ENCODE peak calls at places on chromosomes 11 and 22, in five cellular contexts. D is stomach, Y is GM12865, T is AG10803, C is cardiac fibroblast. J is an unnamed sample.

GRCh38 chr11:75553889-75554257 is 8.2 kb upstream of the SERPINH1 start:
- DNase-seq in Y (no peak), D (no peak), C (no peak), T (no peak), J (no peak)

GRCh38 chr11:67288198-67288451 is 978 bp upstream of the ANKRD13D start:
- DNase-seq in T (no peak), D (no peak), C (no peak), Y (no peak), J (no peak)

GRCh38 chr11:122322369-122322768 is 206.4 kb upstream of the BLID start:
- DNase-seq in T (peak), Y (no peak), D (no peak), C (peak), J (no peak)

GRCh38 chr11:79402912-79403311 is 37.9 kb downstream of the TENM4 start:
- DNase-seq in Y (no peak), D (no peak), T (no peak), C (no peak), J (no peak)

GRCh38 chr11:1448166-1448825 is 38.3 kb downstream of the MOB2 start:
- DNase-seq in Y (no peak), T (no peak), D (no peak), C (no peak), J (no peak)

GRCh38 chr11:122661182-122661945 is 5.8 kb downstream of the UBASH3B start:
- DNase-seq in T (peak), D (no peak), C (no peak), Y (no peak), J (no peak)

GRCh38 chr22:39738746-39739145 is 154.8 kb downstream of the ENTHD1 start:
- DNase-seq in Y (no peak), C (peak), T (peak), D (no peak), J (no peak)

GRCh38 chr11:85619497-85619896 is 7.6 kb downstream of the DLG2 start:
- DNase-seq in Y (no peak), T (peak), D (no peak), C (no peak), J (no peak)

GRCh38 chr11:59265735-59266134 is 53.0 kb upstream of the MPEG1 start:
- DNase-seq in Y (no peak), T (no peak), C (no peak), D (no peak), J (no peak)

GRCh38 chr11:91850533-91851305 is 373.9 kb upstream of the FAT3 start:
- DNase-seq in Y (no peak), T (no peak), C (no peak), D (no peak), J (no peak)

GRCh38 chr11:92954003-92954402 is 15.4 kb upstream of the MTNR1B start:
- DNase-seq in D (no peak), T (no peak), C (no peak), Y (no peak), J (no peak)

GRCh38 chr11:26992031-26992541 is 1.8 kb upstream of the FIBIN start:
- DNase-seq in D (no peak), C (peak), T (peak), Y (no peak), J (no peak)

GRCh38 chr11:128802358-128802981 is 64.6 kb downstream of the KCNJ1 start:
- DNase-seq in D (peak), T (no peak), Y (no peak), C (peak), J (no peak)

GRCh38 chr11:1835671-1836010 is 851 bp downstream of the SYT8 start:
- DNase-seq in T (no peak), Y (no peak), D (no peak), C (no peak), J (no peak)

GRCh38 chr11:121235057-121235456 is 57.5 kb upstream of the SC5D start:
- DNase-seq in C (no peak), Y (no peak), T (no peak), D (no peak), J (no peak)

GRCh38 chr11:121237686-121238658 is 54.6 kb upstream of the SC5D start:
- DNase-seq in T (peak), D (no peak), C (peak), Y (peak), J (no peak)

GRCh38 chr11:121240650-121241299 is 51.8 kb upstream of the SC5D start:
- DNase-seq in Y (no peak), D (no peak), C (peak), T (peak), J (no peak)

GRCh38 chr11:121231576-121232278 is 60.8 kb upstream of the SC5D start:
- DNase-seq in C (no peak), Y (no peak), D (peak), T (no peak), J (no peak)

DNA sequence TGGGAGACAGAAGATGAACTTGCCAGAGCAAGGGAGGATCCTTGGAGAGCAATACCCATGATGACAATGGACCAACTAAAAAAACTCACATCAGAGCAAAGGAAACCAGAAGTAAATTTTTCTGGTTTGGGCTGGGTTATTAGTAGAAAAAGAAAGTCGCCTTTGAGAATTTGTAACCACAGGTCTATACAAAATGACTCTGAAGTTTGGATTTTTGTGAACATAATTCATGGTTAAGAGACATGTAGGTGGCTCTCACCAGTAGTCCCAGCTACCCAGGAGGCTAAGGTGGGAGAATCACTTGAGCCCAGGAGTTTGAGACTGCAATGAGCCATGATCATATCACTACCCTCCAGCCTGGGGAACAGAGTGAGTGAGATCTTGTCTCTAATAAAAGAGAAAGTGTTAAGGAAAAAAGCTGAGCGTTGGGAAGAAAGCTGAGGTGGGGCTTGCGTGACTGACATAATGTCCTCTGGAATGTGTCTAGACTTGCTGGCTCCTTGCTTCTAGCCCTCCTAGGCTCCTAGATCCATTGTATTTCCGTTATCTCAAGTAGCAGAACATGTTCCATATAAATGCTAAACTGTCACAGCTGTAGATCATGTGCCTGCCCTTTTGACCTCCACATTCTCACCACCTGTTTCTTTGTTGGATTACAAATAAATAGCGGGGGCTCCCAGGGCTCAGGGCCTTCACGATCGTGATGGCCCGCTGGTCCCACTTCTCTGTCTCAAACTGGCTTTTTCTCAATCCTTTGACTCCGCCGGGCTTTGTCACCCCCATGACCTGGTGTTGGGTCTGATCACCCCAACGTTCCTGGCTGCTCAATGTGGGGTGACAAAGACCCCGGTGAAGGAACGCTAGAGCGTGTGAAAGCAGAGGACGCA is 56.2 kb upstream of the SC5D start:
- DNase-seq in C (peak), D (no peak), Y (peak), T (peak), J (no peak)
- H3K4me3 ChIP-seq in C (no peak), D (no peak), Y (peak), T (no peak), J (no peak)

GRCh38 chr11:126189109-126189929 is 22.1 kb downstream of the RPUSD4 start:
- DNase-seq in T (no peak), C (no peak), Y (peak), D (no peak), J (no peak)

GRCh38 chr11:126186708-126187481 is 24.6 kb downstream of the RPUSD4 start:
- DNase-seq in T (no peak), Y (no peak), D (no peak), C (peak), J (peak)

GRCh38 chr11:126186031-126186698 is 25.3 kb downstream of the RPUSD4 start:
- DNase-seq in T (no peak), C (peak), D (no peak), Y (no peak), J (no peak)

GRCh38 chr11:126190792-126191191 is 20.7 kb downstream of the RPUSD4 start:
- DNase-seq in C (no peak), D (no peak), T (no peak), Y (no peak), J (no peak)

DNA sequence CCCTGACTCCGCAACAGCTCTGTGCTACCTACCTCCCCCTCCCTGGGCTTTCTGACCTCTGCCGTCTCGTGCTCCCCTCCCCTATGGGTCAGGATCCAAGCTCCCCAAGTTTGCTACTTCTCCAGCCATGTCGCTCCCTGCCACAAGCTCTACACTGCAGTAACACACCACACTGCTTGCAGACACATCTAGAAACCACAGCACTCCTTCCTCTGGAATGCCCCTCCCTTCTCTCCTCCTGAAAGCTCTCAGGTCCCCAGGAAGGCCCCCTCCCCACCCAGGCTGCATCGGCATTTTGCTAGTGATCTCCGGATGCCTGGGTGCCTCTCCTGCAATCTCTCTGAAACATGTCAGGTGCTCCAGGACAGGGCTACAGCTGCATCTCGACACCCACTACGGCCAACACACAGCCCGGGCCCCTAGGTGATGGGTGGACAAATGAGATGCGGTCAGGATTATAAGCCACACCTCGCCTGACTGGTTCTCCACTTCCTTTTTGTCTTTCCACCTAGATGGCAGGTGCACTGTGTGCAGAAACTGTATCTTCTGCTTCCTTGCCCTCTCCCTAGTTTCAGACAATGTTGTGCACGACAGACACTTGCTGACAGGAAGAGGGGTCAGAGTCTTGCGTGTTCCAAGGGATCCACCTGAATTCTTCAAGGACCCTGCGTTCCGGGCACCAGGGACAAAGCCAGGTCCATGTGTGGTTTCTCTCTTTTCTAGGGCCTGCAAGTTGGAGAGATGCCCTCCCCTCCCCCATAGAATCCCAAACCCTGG is 22.9 kb downstream of the RPUSD4 start:
- DNase-seq in Y (peak), C (no peak), D (no peak), T (no peak), J (peak)
- H3K4me3 ChIP-seq in Y (no peak), C (no peak), D (no peak), T (no peak), J (peak)

GRCh38 chr22:37898441-37899181 is 7.5 kb upstream of the MICALL1 start:
- DNase-seq in D (peak), T (peak), C (peak), Y (no peak), J (no peak)

GRCh38 chr22:37894939-37895670 is 11.0 kb upstream of the MICALL1 start:
- DNase-seq in C (no peak), Y (no peak), T (no peak), D (peak), J (no peak)

GRCh38 chr22:37896939-37897338 is 9.2 kb upstream of the MICALL1 start:
- DNase-seq in D (no peak), C (no peak), T (no peak), Y (no peak), J (no peak)

GRCh38 chr22:37897805-37898204 is 8.3 kb upstream of the MICALL1 start:
- DNase-seq in C (no peak), D (no peak), T (peak), Y (no peak), J (no peak)

GRCh38 chr22:37896181-37896592 is 9.9 kb upstream of the MICALL1 start:
- DNase-seq in C (peak), Y (peak), D (peak), T (no peak), J (peak)
- H3K4me3 ChIP-seq in C (no peak), Y (peak), D (no peak), T (no peak), J (no peak)

DNA sequence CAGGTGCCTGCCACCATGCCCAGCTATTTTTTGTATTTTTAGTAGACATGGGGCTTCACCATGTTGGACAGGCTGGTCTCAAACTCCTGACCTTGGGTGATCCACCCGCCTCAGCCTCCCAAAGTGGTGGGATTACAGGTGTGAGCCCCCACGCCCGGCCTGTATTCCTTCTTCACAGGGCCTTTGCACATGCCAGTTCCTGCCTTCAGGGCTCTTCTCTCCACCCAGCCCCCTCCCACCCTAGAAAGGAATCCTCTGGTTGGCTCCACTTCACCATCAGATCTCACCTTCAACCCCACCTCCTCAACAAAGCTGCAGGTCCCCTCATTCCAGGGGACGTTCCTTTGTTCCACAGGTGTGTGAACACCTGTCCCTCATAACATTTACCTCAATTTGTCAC is 2.0 kb downstream of the POLR3H start:
- DNase-seq in D (no peak), C (no peak), Y (no peak), T (no peak), J (no peak)
- H3K4me3 ChIP-seq in D (no peak), C (no peak), Y (no peak), T (no peak), J (no peak)

GRCh38 chr11:46315783-46316563 is 31.3 kb upstream of the DGKZ start:
- DNase-seq in C (no peak), Y (no peak), T (no peak), D (peak), J (no peak)
- H3K4me3 ChIP-seq in C (no peak), Y (no peak), T (no peak), D (no peak), J (no peak)

DNA sequence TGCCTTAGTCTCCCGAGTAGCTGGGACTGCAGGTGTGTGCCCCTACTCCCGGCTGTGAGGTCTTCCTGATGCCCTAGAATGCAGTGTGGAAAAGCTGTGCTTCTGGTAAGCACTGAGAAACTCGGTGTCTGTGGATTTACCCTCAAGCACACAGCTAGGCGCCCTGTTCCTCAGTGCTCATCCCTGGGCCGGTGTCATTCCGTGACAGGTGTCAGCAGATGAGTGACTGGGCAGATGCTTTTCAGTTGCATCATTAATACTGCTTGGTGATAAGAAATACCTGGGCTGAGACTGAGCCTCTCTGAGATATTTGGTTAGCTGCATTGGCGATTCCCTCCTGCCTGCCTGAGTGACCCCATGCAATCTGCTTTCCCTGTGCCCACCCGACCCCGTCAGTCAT is 21.8 kb downstream of the FAM118A start:
- DNase-seq in C (no peak), Y (no peak), D (no peak), T (no peak), J (no peak)
- H3K4me3 ChIP-seq in C (no peak), Y (no peak), D (no peak), T (no peak), J (no peak)

GRCh38 chr11:46277623-46278386 is at the start of gene CREB3L1:
- DNase-seq in T (peak), C (no peak), D (peak), Y (no peak), J (no peak)
- H3K4me3 ChIP-seq in T (peak), C (peak), D (peak), Y (peak), J (peak)

GRCh38 chr11:64303109-64304031 is 2.0 kb upstream of the ESRRA start:
- DNase-seq in C (no peak), Y (no peak), D (no peak), T (no peak), J (no peak)

GRCh38 chr11:64298966-64299846 is 952 bp upstream of the CATSPERZ start:
- DNase-seq in D (peak), C (peak), Y (no peak), T (peak), J (no peak)

GRCh38 chr11:64296830-64297721 is 3.1 kb upstream of the CATSPERZ start:
- DNase-seq in T (no peak), Y (no peak), D (no peak), C (no peak), J (no peak)

GRCh38 chr11:64297722-64298358 is 2.3 kb upstream of the CATSPERZ start:
- DNase-seq in D (no peak), T (no peak), Y (no peak), C (no peak), J (no peak)

DNA sequence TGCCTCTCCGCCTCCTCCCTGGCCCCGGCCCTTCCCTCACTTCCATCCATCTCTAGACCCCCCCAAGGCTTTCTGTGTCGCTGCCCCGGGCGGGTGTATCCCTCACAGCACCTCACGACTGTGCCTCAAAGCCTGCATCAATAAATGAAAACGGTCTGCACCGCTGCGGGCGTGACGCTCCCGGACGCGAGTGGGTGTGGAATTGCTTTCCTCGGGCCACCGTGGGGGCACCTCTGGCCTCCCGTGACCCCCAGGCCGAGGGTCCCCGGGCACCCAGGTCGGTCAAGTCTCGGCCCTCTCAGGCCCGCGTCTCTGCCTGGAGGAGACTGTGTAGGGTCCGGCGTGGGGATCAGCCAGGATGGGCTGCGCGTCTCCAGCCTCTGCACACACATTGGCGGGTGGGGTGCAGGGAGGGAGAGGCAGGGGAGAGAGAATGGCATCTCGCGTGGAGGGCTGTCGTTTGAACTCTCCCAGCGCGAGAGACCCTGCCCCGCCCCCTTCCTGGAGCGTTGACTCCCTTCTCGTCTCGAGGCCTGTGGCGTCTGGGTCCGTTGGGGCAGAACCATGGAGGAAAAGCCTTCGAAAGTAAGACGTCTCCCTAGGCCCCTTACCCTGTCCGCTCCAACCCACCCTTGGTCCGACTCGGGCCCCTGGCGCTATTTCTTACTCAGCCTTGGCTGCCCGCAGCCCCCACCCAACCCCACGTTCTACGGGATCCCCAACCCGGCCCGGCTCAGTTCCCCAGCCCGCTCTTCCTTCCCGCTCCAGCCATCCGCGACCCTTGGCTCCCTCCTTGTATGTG is at the start of gene CATSPERZ:
- DNase-seq in T (no peak), Y (no peak), C (no peak), D (no peak), J (no peak)
- H3K4me3 ChIP-seq in T (peak), Y (peak), C (peak), D (peak), J (no peak)

J was measured in Jurkat, Clone E6-1.